ENCODE peak calls at places on chromosome 18, in seven cellular contexts. One of them, this sample, is unnamed.

GRCh38 chr18:79590191-79591039 is 89.2 kb upstream of the CTDP1 start:
- DNase-seq in ovary: peak
- DNase-seq in upper lobe of left lung: no peak
- DNase-seq in NB4: no peak
- DNase-seq in adrenal gland: no peak
- DNase-seq in breast epithelium: no peak
- DNase-seq in heart left ventricle: peak
- DNase-seq in this sample: no peak

GRCh38 chr18:59787998-59788875 is 91.0 kb upstream of the CCBE1 start:
- DNase-seq in ovary: no peak
- DNase-seq in upper lobe of left lung: no peak
- DNase-seq in NB4: no peak
- DNase-seq in adrenal gland: no peak
- DNase-seq in breast epithelium: no peak
- DNase-seq in heart left ventricle: no peak
- DNase-seq in this sample: no peak

GRCh38 chr18:11851156-11852047 is at the start of gene CHMP1B:
- DNase-seq in ovary: peak
- DNase-seq in upper lobe of left lung: peak
- DNase-seq in NB4: peak
- DNase-seq in adrenal gland: peak
- DNase-seq in breast epithelium: peak
- DNase-seq in heart left ventricle: peak
- DNase-seq in this sample: peak

GRCh38 chr18:13681701-13682100 is 44.7 kb downstream of the FAM210A start:
- DNase-seq in ovary: no peak
- DNase-seq in upper lobe of left lung: no peak
- DNase-seq in NB4: no peak
- DNase-seq in adrenal gland: no peak
- DNase-seq in breast epithelium: no peak
- DNase-seq in heart left ventricle: no peak
- DNase-seq in this sample: no peak

GRCh38 chr18:50816767-50817166 is 3.0 kb downstream of the MRO start:
- DNase-seq in ovary: no peak
- DNase-seq in upper lobe of left lung: no peak
- DNase-seq in NB4: no peak
- DNase-seq in adrenal gland: no peak
- DNase-seq in breast epithelium: no peak
- DNase-seq in heart left ventricle: no peak
- DNase-seq in this sample: no peak

GRCh38 chr18:71336811-71337210 is 1048.0 kb downstream of the SOCS6 start:
- DNase-seq in ovary: no peak
- DNase-seq in upper lobe of left lung: no peak
- DNase-seq in NB4: no peak
- DNase-seq in adrenal gland: no peak
- DNase-seq in breast epithelium: no peak
- DNase-seq in heart left ventricle: no peak
- DNase-seq in this sample: no peak

GRCh38 chr18:58559427-58560186 is 69.3 kb downstream of the ALPK2 start:
- DNase-seq in ovary: no peak
- DNase-seq in upper lobe of left lung: no peak
- DNase-seq in NB4: no peak
- DNase-seq in adrenal gland: no peak
- DNase-seq in breast epithelium: no peak
- DNase-seq in heart left ventricle: no peak
- DNase-seq in this sample: no peak

GRCh38 chr18:31631526-31631925 is 39.8 kb downstream of the TTR start:
- DNase-seq in ovary: no peak
- DNase-seq in upper lobe of left lung: no peak
- DNase-seq in NB4: no peak
- DNase-seq in adrenal gland: no peak
- DNase-seq in breast epithelium: no peak
- DNase-seq in heart left ventricle: no peak
- DNase-seq in this sample: no peak

GRCh38 chr18:63070750-63071502 is 248.6 kb downstream of the BCL2 start:
- DNase-seq in ovary: no peak
- DNase-seq in upper lobe of left lung: no peak
- DNase-seq in NB4: no peak
- DNase-seq in adrenal gland: no peak
- DNase-seq in breast epithelium: no peak
- DNase-seq in heart left ventricle: no peak
- DNase-seq in this sample: no peak

GRCh38 chr18:11110509-11110908 is 38.9 kb downstream of the PIEZO2 start:
- DNase-seq in ovary: no peak
- DNase-seq in upper lobe of left lung: no peak
- DNase-seq in NB4: no peak
- DNase-seq in adrenal gland: no peak
- DNase-seq in breast epithelium: no peak
- DNase-seq in heart left ventricle: no peak
- DNase-seq in this sample: no peak

GRCh38 chr18:21243041-21243431 is 1.0 kb downstream of the GREB1L start:
- DNase-seq in ovary: no peak
- DNase-seq in upper lobe of left lung: no peak
- DNase-seq in NB4: no peak
- DNase-seq in adrenal gland: no peak
- DNase-seq in breast epithelium: no peak
- DNase-seq in heart left ventricle: no peak
- DNase-seq in this sample: no peak

GRCh38 chr18:42192251-42193248 is 237.5 kb downstream of the PIK3C3 start:
- DNase-seq in ovary: no peak
- DNase-seq in upper lobe of left lung: no peak
- DNase-seq in NB4: no peak
- DNase-seq in adrenal gland: no peak
- DNase-seq in breast epithelium: no peak
- DNase-seq in heart left ventricle: no peak
- DNase-seq in this sample: no peak

GRCh38 chr18:74498712-74499629 is 2.8 kb downstream of the CNDP2 start:
- DNase-seq in ovary: no peak
- DNase-seq in upper lobe of left lung: peak
- DNase-seq in NB4: peak
- DNase-seq in adrenal gland: no peak
- DNase-seq in breast epithelium: no peak
- DNase-seq in heart left ventricle: peak
- DNase-seq in this sample: peak

GRCh38 chr18:4987452-4988405 is 209.3 kb downstream of the AKAIN1 start:
- DNase-seq in ovary: no peak
- DNase-seq in upper lobe of left lung: no peak
- DNase-seq in NB4: no peak
- DNase-seq in adrenal gland: no peak
- DNase-seq in breast epithelium: no peak
- DNase-seq in heart left ventricle: no peak
- DNase-seq in this sample: no peak

GRCh38 chr18:13835202-13835601 is 11.3 kb downstream of the MC5R start:
- DNase-seq in ovary: no peak
- DNase-seq in upper lobe of left lung: no peak
- DNase-seq in NB4: peak
- DNase-seq in adrenal gland: no peak
- DNase-seq in breast epithelium: no peak
- DNase-seq in heart left ventricle: no peak
- DNase-seq in this sample: no peak

GRCh38 chr18:58638446-58638845 is 9.6 kb upstream of the ALPK2 start:
- DNase-seq in ovary: no peak
- DNase-seq in upper lobe of left lung: no peak
- DNase-seq in NB4: peak
- DNase-seq in adrenal gland: no peak
- DNase-seq in breast epithelium: no peak
- DNase-seq in heart left ventricle: no peak
- DNase-seq in this sample: no peak

GRCh38 chr18:13452448-13452811 is 233.9 kb downstream of the LDLRAD4 start:
- DNase-seq in ovary: no peak
- DNase-seq in upper lobe of left lung: no peak
- DNase-seq in NB4: no peak
- DNase-seq in adrenal gland: peak
- DNase-seq in breast epithelium: no peak
- DNase-seq in heart left ventricle: peak
- DNase-seq in this sample: peak

GRCh38 chr18:39037925-39038324 is 1472.3 kb upstream of the CELF4 start:
- DNase-seq in ovary: no peak
- DNase-seq in upper lobe of left lung: no peak
- DNase-seq in NB4: no peak
- DNase-seq in adrenal gland: no peak
- DNase-seq in breast epithelium: no peak
- DNase-seq in heart left ventricle: no peak
- DNase-seq in this sample: no peak

GRCh38 chr18:3498705-3499451 is 48.9 kb downstream of the TGIF1 start:
- DNase-seq in ovary: peak
- DNase-seq in upper lobe of left lung: no peak
- DNase-seq in NB4: peak
- DNase-seq in adrenal gland: peak
- DNase-seq in breast epithelium: peak
- DNase-seq in heart left ventricle: peak
- DNase-seq in this sample: no peak

GRCh38 chr18:22698711-22699110 is 234.4 kb upstream of the RBBP8 start:
- DNase-seq in ovary: no peak
- DNase-seq in upper lobe of left lung: no peak
- DNase-seq in NB4: no peak
- DNase-seq in adrenal gland: no peak
- DNase-seq in breast epithelium: no peak
- DNase-seq in heart left ventricle: no peak
- DNase-seq in this sample: no peak

GRCh38 chr18:22691988-22692710 is 241.0 kb upstream of the RBBP8 start:
- DNase-seq in ovary: no peak
- DNase-seq in upper lobe of left lung: no peak
- DNase-seq in NB4: peak
- DNase-seq in adrenal gland: no peak
- DNase-seq in breast epithelium: no peak
- DNase-seq in heart left ventricle: no peak
- DNase-seq in this sample: no peak

GRCh38 chr18:22697561-22697960 is 235.6 kb upstream of the RBBP8 start:
- DNase-seq in ovary: no peak
- DNase-seq in upper lobe of left lung: no peak
- DNase-seq in NB4: no peak
- DNase-seq in adrenal gland: no peak
- DNase-seq in breast epithelium: no peak
- DNase-seq in heart left ventricle: no peak
- DNase-seq in this sample: no peak

GRCh38 chr18:22694954-22695353 is 238.2 kb upstream of the RBBP8 start:
- DNase-seq in ovary: peak
- DNase-seq in upper lobe of left lung: no peak
- DNase-seq in NB4: peak
- DNase-seq in adrenal gland: peak
- DNase-seq in breast epithelium: no peak
- DNase-seq in heart left ventricle: peak
- DNase-seq in this sample: no peak

GRCh38 chr18:22695674-22696073 is 237.5 kb upstream of the RBBP8 start:
- DNase-seq in ovary: no peak
- DNase-seq in upper lobe of left lung: no peak
- DNase-seq in NB4: no peak
- DNase-seq in adrenal gland: no peak
- DNase-seq in breast epithelium: no peak
- DNase-seq in heart left ventricle: no peak
- DNase-seq in this sample: no peak
- H3K4me3 ChIP-seq in ovary: no peak
- H3K4me3 ChIP-seq in upper lobe of left lung: no peak
- H3K4me3 ChIP-seq in NB4: no peak
- H3K4me3 ChIP-seq in adrenal gland: no peak
- H3K4me3 ChIP-seq in breast epithelium: no peak
- H3K4me3 ChIP-seq in heart left ventricle: no peak
- H3K4me3 ChIP-seq in this sample: no peak

GRCh38 chr18:48680871-48681270 is 142.0 kb downstream of the CTIF start:
- DNase-seq in ovary: peak
- DNase-seq in upper lobe of left lung: peak
- DNase-seq in NB4: no peak
- DNase-seq in adrenal gland: peak
- DNase-seq in breast epithelium: no peak
- DNase-seq in heart left ventricle: peak
- DNase-seq in this sample: no peak
- TF ChIP-seq CTCF in ovary: no peak
- TF ChIP-seq CTCF in upper lobe of left lung: no peak
- TF ChIP-seq CTCF in NB4: no peak
- TF ChIP-seq CTCF in adrenal gland: no peak
- TF ChIP-seq CTCF in breast epithelium: no peak
- TF ChIP-seq CTCF in heart left ventricle: no peak
- TF ChIP-seq CTCF in this sample: no peak

GRCh38 chr18:45962461-45962860 is 4.7 kb downstream of the EPG5 start:
- DNase-seq in ovary: no peak
- DNase-seq in upper lobe of left lung: peak
- DNase-seq in NB4: peak
- DNase-seq in adrenal gland: no peak
- DNase-seq in breast epithelium: no peak
- DNase-seq in heart left ventricle: no peak
- DNase-seq in this sample: no peak

GRCh38 chr18:45958730-45959129 is 8.4 kb downstream of the EPG5 start:
- DNase-seq in ovary: no peak
- DNase-seq in upper lobe of left lung: no peak
- DNase-seq in NB4: no peak
- DNase-seq in adrenal gland: no peak
- DNase-seq in breast epithelium: no peak
- DNase-seq in heart left ventricle: no peak
- DNase-seq in this sample: no peak

GRCh38 chr18:45967007-45967706 is at the start of gene EPG5:
- DNase-seq in ovary: peak
- DNase-seq in upper lobe of left lung: peak
- DNase-seq in NB4: peak
- DNase-seq in adrenal gland: peak
- DNase-seq in breast epithelium: peak
- DNase-seq in heart left ventricle: peak
- DNase-seq in this sample: peak

GRCh38 chr18:45958027-45958426 is 9.1 kb downstream of the EPG5 start:
- DNase-seq in ovary: no peak
- DNase-seq in upper lobe of left lung: no peak
- DNase-seq in NB4: no peak
- DNase-seq in adrenal gland: no peak
- DNase-seq in breast epithelium: no peak
- DNase-seq in heart left ventricle: no peak
- DNase-seq in this sample: no peak

DNA sequence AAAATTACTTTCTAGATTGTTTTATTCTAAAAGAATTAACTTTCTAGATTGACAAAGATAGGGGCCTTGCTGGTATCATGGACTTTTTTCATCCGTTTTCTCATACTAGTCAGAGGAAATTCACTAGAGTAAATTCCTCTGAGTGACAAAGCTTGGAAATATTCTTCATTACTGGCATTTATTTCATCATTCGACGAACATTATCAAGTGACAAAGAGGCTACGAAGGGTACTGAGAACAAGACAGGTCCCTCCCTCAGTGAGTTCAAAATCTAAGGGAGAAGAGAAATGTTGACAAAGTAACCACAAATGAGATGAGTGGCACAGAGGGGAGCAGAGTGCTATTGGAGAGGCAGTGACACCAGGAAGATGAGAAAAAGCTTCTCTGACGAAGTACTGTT is 4.3 kb downstream of the EPG5 start:
- DNase-seq in ovary: no peak
- DNase-seq in upper lobe of left lung: no peak
- DNase-seq in NB4: no peak
- DNase-seq in adrenal gland: no peak
- DNase-seq in breast epithelium: no peak
- DNase-seq in heart left ventricle: no peak
- DNase-seq in this sample: no peak
- TF ChIP-seq POLR2A in ovary: no peak
- TF ChIP-seq POLR2A in upper lobe of left lung: no peak
- TF ChIP-seq POLR2A in NB4: no peak
- TF ChIP-seq POLR2A in adrenal gland: no peak
- TF ChIP-seq POLR2A in breast epithelium: no peak
- TF ChIP-seq POLR2A in heart left ventricle: no peak
- TF ChIP-seq POLR2A in this sample: no peak

GRCh38 chr18:61554117-61554776 is 221.0 kb downstream of the CDH20 start:
- DNase-seq in ovary: peak
- DNase-seq in upper lobe of left lung: no peak
- DNase-seq in NB4: no peak
- DNase-seq in adrenal gland: no peak
- DNase-seq in breast epithelium: no peak
- DNase-seq in heart left ventricle: no peak
- DNase-seq in this sample: no peak
- H3K4me3 ChIP-seq in ovary: no peak
- H3K4me3 ChIP-seq in upper lobe of left lung: no peak
- H3K4me3 ChIP-seq in NB4: no peak
- H3K4me3 ChIP-seq in adrenal gland: no peak
- H3K4me3 ChIP-seq in breast epithelium: no peak
- H3K4me3 ChIP-seq in heart left ventricle: peak
- H3K4me3 ChIP-seq in this sample: no peak